ENCODE peak calls at places on chromosomes 13 and 19, in ten cellular contexts. N, J, I, H, D, X, O, S, U and K are unnamed samples.
A peak's percentile ranks its signal among the peaks of the same experiment; 100 is the strongest.

GRCh38 chr19:41864374-41864773 is 4.3 kb downstream of the RPS19 start:
- DNase-seq in S (no peak), X (no peak), D (no peak), U (no peak), I (no peak), J (no peak), O (no peak), H (no peak), N (no peak), K (no peak)

GRCh38 chr13:30577381-30577780 is 40.3 kb upstream of the USPL1 start:
- DNase-seq in O (no peak), S (no peak), H (no peak), N (peak; percentile 18), D (peak; percentile 95), U (no peak), J (no peak), I (peak; percentile 38), X (no peak), K (no peak)

GRCh38 chr13:67230774-67231480 is 791 bp upstream of the PCDH9 start:
- DNase-seq in N (peak; percentile 39), U (peak; percentile 70), S (no peak), D (peak; percentile 64), H (peak; percentile 24), X (peak; percentile 59), I (peak; percentile 54), O (peak; percentile 32), J (peak; percentile 18), K (peak; percentile 7)

GRCh38 chr13:67148219-67148583 is 81.9 kb downstream of the PCDH9 start:
- DNase-seq in H (no peak), I (no peak), U (no peak), O (no peak), J (no peak), D (peak; percentile 68), S (no peak), N (no peak), X (no peak), K (no peak)

GRCh38 chr19:58555920-58556632 is 1.2 kb upstream of the CHMP2A start:
- DNase-seq in S (no peak), X (peak; percentile 27), O (no peak), N (no peak), H (no peak), D (no peak), U (peak; percentile 18), I (no peak), J (no peak), K (no peak)

GRCh38 chr19:18848860-18849661 is 17.3 kb downstream of the UPF1 start:
- DNase-seq in X (peak; percentile 86), U (no peak), S (no peak), O (peak; percentile 71), I (peak; percentile 79), H (peak; percentile 53), J (peak; percentile 57), N (peak; percentile 49), D (peak; percentile 40), K (no peak)

GRCh38 chr19:15623711-15624318 is 8.8 kb downstream of the CYP4F8 start:
- DNase-seq in J (no peak), S (no peak), N (no peak), U (no peak), I (no peak), X (no peak), D (no peak), H (no peak), O (no peak), K (no peak)

GRCh38 chr19:29596885-29597525 is 9.1 kb upstream of the POP4 start:
- DNase-seq in D (peak; percentile 40), N (no peak), I (no peak), H (no peak), X (no peak), U (no peak), S (no peak), J (no peak), O (no peak), K (no peak)

GRCh38 chr13:91045351-91046034 is 302.0 kb upstream of the MIR17HG start:
- DNase-seq in N (no peak), S (no peak), U (no peak), I (no peak), X (no peak), H (no peak), D (no peak), J (no peak), O (no peak), K (no peak)

GRCh38 chr13:45367358-45367757 is 26.4 kb upstream of the TPT1 start:
- DNase-seq in H (peak; percentile 63), I (peak; percentile 79), S (peak; percentile 47), J (peak; percentile 84), N (peak; percentile 81), D (peak; percentile 94), U (peak; percentile 46), O (no peak), X (peak; percentile 41), K (peak; percentile 66)

GRCh38 chr19:45798995-45799517 is 6.4 kb upstream of the DMWD start:
- DNase-seq in N (peak; percentile 62), J (peak; percentile 38), X (no peak), H (no peak), O (peak; percentile 65), S (no peak), I (peak; percentile 47), U (peak; percentile 78), D (peak; percentile 83), K (no peak)

GRCh38 chr13:98293570-98294142 is 116.6 kb upstream of the RNF113B start:
- DNase-seq in J (no peak), I (no peak), X (no peak), D (peak; percentile 76), H (no peak), O (no peak), U (no peak), S (no peak), N (no peak), K (no peak)

GRCh38 chr13:27128825-27129627 is 42.6 kb downstream of the USP12 start:
- DNase-seq in U (no peak), N (no peak), S (no peak), J (no peak), D (no peak), I (no peak), X (no peak), H (no peak), O (no peak), K (no peak)

DNA sequence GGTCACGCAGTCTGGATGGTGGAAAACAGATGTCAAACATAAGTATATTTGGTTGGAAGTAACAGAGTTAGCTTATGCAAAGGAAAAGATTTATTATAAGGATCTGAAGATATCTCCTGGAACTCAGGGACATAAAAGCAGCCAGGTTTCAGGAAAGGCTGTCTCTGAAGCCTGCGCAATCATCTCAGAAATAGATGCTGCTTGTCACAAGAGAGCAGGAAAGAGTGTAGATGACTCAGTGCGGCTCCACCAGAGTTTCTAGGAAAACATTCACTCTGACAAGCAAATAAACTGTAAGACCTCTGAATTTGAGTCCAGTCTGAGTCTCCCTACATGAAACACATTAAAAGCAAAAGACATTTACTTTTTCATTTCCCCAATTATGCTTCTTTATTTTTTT is 220.4 kb upstream of the HTR2A start:
- DNase-seq in H (no peak), U (no peak), I (no peak), N (no peak), X (no peak), J (no peak), O (no peak), D (peak; percentile 89), S (no peak), K (no peak)
- TF ChIP-seq CTCF in H (no peak), U (no peak), I (no peak), N (no peak), X (no peak), J (no peak), O (no peak), D (no peak), S (no peak), K (no peak)

DNA sequence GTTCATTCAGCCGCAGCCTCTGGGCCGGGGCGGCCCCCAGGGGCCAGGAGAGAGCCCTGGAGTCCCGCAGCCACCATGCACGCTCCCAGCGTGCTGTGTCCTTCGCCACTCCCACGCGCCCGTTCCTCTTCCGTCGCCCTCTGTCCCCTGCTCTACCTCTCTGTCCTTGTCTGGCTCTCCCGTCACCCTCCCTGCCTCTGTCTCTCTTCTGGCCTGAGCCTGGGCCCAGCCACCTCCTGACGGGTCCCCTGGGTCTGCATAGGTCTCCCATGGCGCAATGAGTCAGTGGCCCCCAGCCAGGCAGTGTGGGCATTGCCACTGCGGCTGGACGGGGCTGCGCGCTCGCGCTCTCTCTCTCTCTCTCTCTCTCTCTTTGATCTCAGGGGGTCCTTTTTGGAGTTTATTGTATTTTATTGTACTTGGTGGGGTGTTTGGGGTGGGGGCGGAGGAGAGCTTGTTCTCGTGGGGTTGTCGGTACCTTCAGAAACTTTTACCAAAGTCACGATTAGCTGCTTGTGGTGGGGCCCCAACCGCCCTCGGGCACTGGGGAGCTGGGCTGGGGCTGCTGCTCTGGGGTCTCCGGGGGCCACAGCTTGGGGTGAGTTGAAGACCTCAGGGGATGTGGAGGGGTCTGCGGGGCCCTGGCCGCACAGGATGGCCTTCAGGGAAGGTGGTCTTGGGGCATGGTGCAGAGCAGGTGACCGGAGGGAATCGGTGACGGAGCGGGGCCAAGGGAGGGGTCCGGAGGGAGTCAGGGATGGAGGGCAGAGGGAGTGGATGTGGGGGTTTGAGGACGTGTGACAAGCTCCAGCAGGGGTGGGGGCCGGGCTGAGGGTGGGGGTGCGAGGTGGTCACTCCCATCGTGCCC is 1.7 kb upstream of the TGFBR3L start:
- DNase-seq in S (no peak), X (no peak), J (no peak), U (no peak), H (no peak), D (no peak), I (no peak), O (no peak), N (no peak), K (no peak)
- TF ChIP-seq POLR2A in S (no peak), X (no peak), J (no peak), U (no peak), H (no peak), D (no peak), I (no peak), O (no peak), N (no peak), K (no peak)

GRCh38 chr19:23392706-23393105 is 2.6 kb downstream of the ZNF91 start:
- DNase-seq in J (no peak), I (no peak), H (no peak), D (no peak), O (no peak), N (no peak), U (no peak), X (no peak), S (no peak), K (no peak)

GRCh38 chr19:23391239-23391638 is 4.0 kb downstream of the ZNF91 start:
- DNase-seq in U (no peak), S (no peak), X (no peak), O (no peak), N (no peak), J (no peak), D (no peak), H (no peak), I (no peak), K (no peak)

GRCh38 chr19:23395041-23395721 is at the start of gene ZNF91:
- DNase-seq in I (peak; percentile 99), J (peak; percentile 97), O (peak; percentile 98), N (peak; percentile 97), S (peak; percentile 88), X (peak; percentile 98), H (peak; percentile 97), D (peak; percentile 96), U (peak; percentile 96), K (peak; percentile 87)

GRCh38 chr19:23393121-23393520 is 2.1 kb downstream of the ZNF91 start:
- DNase-seq in O (no peak), S (no peak), H (peak; percentile 37), I (no peak), N (no peak), X (no peak), D (no peak), J (no peak), U (no peak), K (no peak)
- TF ChIP-seq CTCF in O (no peak), S (no peak), H (no peak), I (no peak), N (no peak), X (no peak), D (no peak), J (no peak), U (no peak), K (no peak)

GRCh38 chr13:48908381-48909087 is 67.2 kb upstream of the FNDC3A start:
- DNase-seq in N (no peak), J (no peak), D (peak; percentile 37), H (no peak), X (no peak), I (no peak), O (no peak), S (no peak), U (no peak), K (no peak)
- TF ChIP-seq POLR2A in N (no peak), J (no peak), D (no peak), H (no peak), X (no peak), I (no peak), O (no peak), S (no peak), U (no peak), K (no peak)